ENCODE peak calls at places on chromosomes 2 and 18, in four cellular contexts. I, B, X and D are unnamed samples.

GRCh38 chr2:69345434-69345833 is 41.6 kb downstream of the GFPT1 start:
- DNase-seq in I (no peak), B (no peak), X (no peak), D (no peak)

GRCh38 chr18:45658756-45659155 is 43.5 kb downstream of the SLC14A2 start:
- DNase-seq in I (no peak), B (no peak), X (no peak), D (no peak)

GRCh38 chr18:79611040-79611681 is 68.4 kb upstream of the CTDP1 start:
- DNase-seq in I (peak), B (no peak), X (no peak), D (no peak)

GRCh38 chr2:12486205-12487118 is 230.3 kb upstream of the TRIB2 start:
- DNase-seq in I (no peak), B (no peak), X (no peak), D (no peak)

GRCh38 chr2:40367652-40368051 is 84.2 kb downstream of the SLC8A1 start:
- DNase-seq in I (no peak), B (no peak), X (no peak), D (no peak)

GRCh38 chr2:69195706-69196105 is 182.7 kb downstream of the ANTXR1 start:
- DNase-seq in I (no peak), B (no peak), X (no peak), D (no peak)

GRCh38 chr2:234683950-234684349 is 187.1 kb upstream of the ARL4C start:
- DNase-seq in I (no peak), B (no peak), X (no peak), D (no peak)

GRCh38 chr18:34223893-34224422 is 755 bp downstream of the NOL4 start:
- DNase-seq in I (no peak), B (no peak), X (no peak), D (no peak)

GRCh38 chr18:58051765-58052460 is 7.9 kb downstream of the NEDD4L start:
- DNase-seq in I (no peak), B (no peak), X (no peak), D (no peak)

GRCh38 chr2:127408807-127409099 is 9.5 kb upstream of the PROC start:
- DNase-seq in I (no peak), B (no peak), X (no peak), D (no peak)

GRCh38 chr2:127411609-127412370 is 6.4 kb upstream of the PROC start:
- DNase-seq in I (no peak), B (no peak), X (no peak), D (no peak)

GRCh38 chr2:127413200-127413599 is 5.0 kb upstream of the PROC start:
- DNase-seq in I (no peak), B (no peak), X (no peak), D (no peak)

GRCh38 chr2:127408004-127408806 is 10.0 kb upstream of the PROC start:
- DNase-seq in I (peak), B (peak), X (peak), D (peak)

DNA sequence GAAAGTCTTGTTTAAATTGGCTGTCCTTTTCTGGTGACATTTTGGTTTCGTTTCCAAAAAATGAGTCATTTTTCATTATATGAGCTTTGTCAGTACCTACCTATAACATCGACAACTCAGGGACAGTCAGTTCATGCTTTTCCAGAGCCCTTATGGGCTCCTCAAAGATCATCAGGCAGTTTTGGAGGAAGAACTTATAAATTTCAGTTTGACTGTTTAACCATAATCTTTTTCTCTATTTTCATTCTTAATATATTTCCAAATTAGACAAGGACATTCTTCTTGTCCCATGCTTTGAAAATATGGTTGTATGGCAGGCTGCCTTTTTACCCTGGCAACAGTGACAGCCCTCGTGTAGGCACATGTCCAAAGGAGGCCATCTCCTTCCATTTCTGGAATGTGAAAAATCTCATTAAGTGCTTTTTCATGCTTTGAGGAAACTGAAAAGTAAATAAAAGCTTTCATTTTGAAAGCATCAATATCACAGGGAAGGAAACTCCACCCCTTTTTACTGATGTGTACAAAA is 7.3 kb upstream of the PROC start:
- DNase-seq in I (no peak), B (no peak), X (no peak), D (no peak)
- H3K27ac ChIP-seq in I (no peak), B (peak), X (peak), D (no peak)

GRCh38 chr2:238019962-238020361 is 40.8 kb upstream of the SCLY start:
- DNase-seq in I (no peak), B (no peak), X (no peak), D (no peak)
- H3K27ac ChIP-seq in I (no peak), B (no peak), X (no peak), D (no peak)

GRCh38 chr2:157692768-157693167 is 64.1 kb upstream of the ACVR1C start:
- DNase-seq in I (no peak), B (no peak), X (no peak), D (no peak)
- H3K27ac ChIP-seq in I (no peak), B (no peak), X (no peak), D (no peak)

DNA sequence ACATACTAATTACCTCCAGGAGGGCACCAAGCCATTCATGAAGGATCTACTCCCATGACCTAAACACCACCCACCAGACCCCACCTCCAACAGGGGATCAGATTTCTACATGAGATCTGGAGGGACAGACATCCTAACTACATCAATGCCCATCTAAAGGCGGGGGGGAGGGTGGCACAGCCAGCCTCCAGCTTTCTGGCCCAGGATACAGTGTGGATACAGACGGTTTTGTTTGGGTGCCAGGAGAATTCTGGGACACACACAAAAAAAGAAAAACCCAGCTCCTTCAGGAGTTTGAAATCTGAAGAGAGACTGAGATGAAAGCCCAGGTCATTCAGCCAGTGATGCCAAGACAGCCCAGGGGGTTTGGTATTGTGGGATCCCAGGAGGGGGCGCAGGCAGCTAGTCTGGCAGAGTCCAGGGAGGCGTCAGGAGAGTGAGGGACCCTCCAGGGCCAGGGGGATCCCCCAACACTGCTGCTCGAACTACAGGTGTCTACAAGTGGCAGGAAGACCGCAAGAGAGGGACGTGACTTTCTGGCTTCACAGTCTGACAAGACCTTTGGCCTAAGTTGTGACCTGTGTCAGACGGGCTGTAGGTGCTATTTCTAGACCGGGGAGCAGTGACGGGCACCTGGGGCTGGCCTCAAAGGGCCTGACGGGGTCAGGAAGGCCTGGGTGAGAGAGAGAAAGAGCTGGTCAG is 62.1 kb downstream of the NDUFA10 start:
- DNase-seq in I (no peak), B (no peak), X (no peak), D (no peak)
- H3K27ac ChIP-seq in I (no peak), B (no peak), X (no peak), D (no peak)

GRCh38 chr18:66196805-66197204 is 407.1 kb downstream of the CDH19 start:
- DNase-seq in I (no peak), B (no peak), X (no peak), D (no peak)
- H3K27ac ChIP-seq in I (no peak), B (no peak), X (no peak), D (no peak)

DNA sequence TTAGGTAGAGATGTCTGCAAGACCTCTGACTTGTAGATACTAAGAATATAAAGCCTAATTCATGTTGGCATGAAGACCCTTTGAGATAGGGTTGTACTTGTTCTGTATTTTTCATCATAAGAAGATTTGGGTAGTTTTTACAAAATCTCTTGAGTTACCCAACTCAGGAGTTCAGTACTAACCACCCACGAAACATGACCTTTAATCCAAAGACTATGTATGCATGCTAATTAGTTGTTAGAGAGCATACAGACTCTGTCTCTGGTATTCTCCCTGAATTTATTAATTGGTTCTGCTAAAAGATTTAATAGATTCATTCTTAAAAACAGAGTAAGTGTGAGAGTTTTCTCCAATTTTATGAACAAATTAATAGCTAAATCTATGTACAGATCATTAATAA is 16.9 kb downstream of the PECR start:
- DNase-seq in I (no peak), B (no peak), X (no peak), D (no peak)
- H3K27ac ChIP-seq in I (no peak), B (no peak), X (no peak), D (no peak)

GRCh38 chr2:42850016-42850805 is 57.8 kb upstream of the HAAO start:
- DNase-seq in I (no peak), B (no peak), X (no peak), D (no peak)

GRCh38 chr2:42851740-42852250 is 59.4 kb upstream of the HAAO start:
- DNase-seq in I (no peak), B (no peak), X (no peak), D (no peak)

GRCh38 chr2:42852798-42853197 is 60.4 kb upstream of the HAAO start:
- DNase-seq in I (no peak), B (no peak), X (no peak), D (no peak)

GRCh38 chr2:42849311-42849710 is 56.9 kb upstream of the HAAO start:
- DNase-seq in I (no peak), B (no peak), X (no peak), D (no peak)

DNA sequence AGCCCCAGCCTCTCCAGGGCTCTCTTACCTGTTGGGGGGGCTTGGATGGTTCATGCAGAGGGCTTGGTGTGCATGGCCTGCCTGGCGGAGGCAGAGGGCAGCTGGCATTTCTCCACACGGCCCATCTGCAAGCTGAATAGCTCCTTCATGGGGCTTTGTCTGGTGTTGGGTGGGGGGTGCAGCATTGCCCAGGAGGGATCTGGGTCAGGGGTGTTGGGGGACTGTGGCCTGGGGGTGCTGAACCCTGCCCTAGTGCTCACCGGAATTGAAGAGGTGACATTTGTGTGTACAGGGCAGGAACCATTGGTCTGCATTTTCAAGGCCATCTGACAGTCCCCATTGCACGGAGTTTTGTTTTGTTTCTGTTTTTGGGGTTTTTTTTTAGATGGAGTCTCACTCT is 58.8 kb upstream of the HAAO start:
- DNase-seq in I (no peak), B (no peak), X (no peak), D (no peak)
- H3K27ac ChIP-seq in I (no peak), B (no peak), X (no peak), D (no peak)

GRCh38 chr18:48787523-48788151 is 163.1 kb downstream of the SMAD7 start:
- DNase-seq in I (no peak), B (no peak), X (no peak), D (no peak)
- H3K27ac ChIP-seq in I (peak), B (peak), X (no peak), D (no peak)

GRCh38 chr2:66929632-66930385 is 467.3 kb upstream of the ETAA1 start:
- DNase-seq in I (peak), B (no peak), X (no peak), D (no peak)
- H3K27ac ChIP-seq in I (no peak), B (no peak), X (no peak), D (no peak)

GRCh38 chr2:230865766-230866703 is 1.3 kb downstream of the ITM2C start:
- DNase-seq in I (no peak), B (no peak), X (no peak), D (peak)

GRCh38 chr2:230866704-230867561 is 2.2 kb downstream of the ITM2C start:
- DNase-seq in I (no peak), B (no peak), X (no peak), D (no peak)

GRCh38 chr2:230868947-230869690 is 4.4 kb downstream of the ITM2C start:
- DNase-seq in I (no peak), B (no peak), X (no peak), D (no peak)

GRCh38 chr2:230869691-230870543 is 5.2 kb downstream of the ITM2C start:
- DNase-seq in I (no peak), B (no peak), X (no peak), D (no peak)

GRCh38 chr2:230868151-230868946 is 3.6 kb downstream of the ITM2C start:
- DNase-seq in I (no peak), B (no peak), X (no peak), D (peak)
- H3K27ac ChIP-seq in I (no peak), B (no peak), X (no peak), D (peak)